ENCODE peak calls at places on chromosomes 11 and 22, in nine cellular contexts. E is CD8-positive, alpha-beta T cell; Y is cardiac muscle cell; H is H9; Z is right lobe of liver; V is progenitor cell of endocrine pancreas; G is foreskin keratinocyte; T is pancreas; R is left ventricle myocardium inferior. J is an unnamed sample.

GRCh38 chr22:37880668-37881440 is 25.2 kb upstream of the MICALL1 start:
- DNase-seq in E (no peak), G (peak; percentile 56), T (no peak), V (no peak), Z (no peak), R (no peak), Y (peak; percentile 56), H (no peak), J (no peak)

GRCh38 chr11:84261707-84262106 is 975.5 kb upstream of the CCDC90B start:
- DNase-seq in V (no peak), H (peak; percentile 36), E (no peak), T (no peak), Z (peak; percentile 47), Y (no peak), R (no peak), G (no peak), J (peak; percentile 24)

GRCh38 chr22:27107824-27108223 is 450.4 kb downstream of the MIAT start:
- DNase-seq in H (no peak), V (no peak), R (peak; percentile 53), Y (peak; percentile 96), T (peak; percentile 83), G (peak; percentile 97), E (no peak), Z (no peak), J (no peak)

GRCh38 chr11:78030429-78031325 is 7.6 kb upstream of the KCTD14 start:
- DNase-seq in E (no peak), V (no peak), H (no peak), Z (peak; percentile 72), Y (peak; percentile 87), R (peak; percentile 55), G (no peak), T (peak; percentile 88), J (peak; percentile 45)

GRCh38 chr11:82233211-82233610 is 500.5 kb downstream of the FAM181B start:
- DNase-seq in H (no peak), Y (no peak), V (no peak), R (no peak), T (no peak), Z (no peak), E (no peak), G (no peak), J (no peak)

GRCh38 chr11:33103836-33104235 is 57.4 kb downstream of the CSTF3 start:
- DNase-seq in Z (no peak), H (no peak), E (no peak), R (no peak), G (no peak), T (no peak), V (no peak), Y (no peak), J (no peak)

GRCh38 chr22:42364641-42365336 is 67.4 kb downstream of the NFAM1 start:
- DNase-seq in R (peak; percentile 27), Z (no peak), H (no peak), V (no peak), Y (peak; percentile 62), G (no peak), T (no peak), E (no peak), J (no peak)

GRCh38 chr11:33930317-33931021 is 38.6 kb upstream of the LMO2 start:
- DNase-seq in H (no peak), T (no peak), E (no peak), G (no peak), R (peak; percentile 17), V (no peak), Y (peak; percentile 89), Z (no peak), J (no peak)

GRCh38 chr11:12464303-12464702 is 86.9 kb downstream of the PARVA start:
- DNase-seq in V (no peak), Y (no peak), H (no peak), Z (no peak), E (no peak), R (no peak), T (no peak), G (no peak), J (no peak)
- TF ChIP-seq CTCF in V (no peak), Y (no peak), H (no peak), Z (no peak), E (no peak), R (no peak), T (no peak), G (no peak), J (no peak)

DNA sequence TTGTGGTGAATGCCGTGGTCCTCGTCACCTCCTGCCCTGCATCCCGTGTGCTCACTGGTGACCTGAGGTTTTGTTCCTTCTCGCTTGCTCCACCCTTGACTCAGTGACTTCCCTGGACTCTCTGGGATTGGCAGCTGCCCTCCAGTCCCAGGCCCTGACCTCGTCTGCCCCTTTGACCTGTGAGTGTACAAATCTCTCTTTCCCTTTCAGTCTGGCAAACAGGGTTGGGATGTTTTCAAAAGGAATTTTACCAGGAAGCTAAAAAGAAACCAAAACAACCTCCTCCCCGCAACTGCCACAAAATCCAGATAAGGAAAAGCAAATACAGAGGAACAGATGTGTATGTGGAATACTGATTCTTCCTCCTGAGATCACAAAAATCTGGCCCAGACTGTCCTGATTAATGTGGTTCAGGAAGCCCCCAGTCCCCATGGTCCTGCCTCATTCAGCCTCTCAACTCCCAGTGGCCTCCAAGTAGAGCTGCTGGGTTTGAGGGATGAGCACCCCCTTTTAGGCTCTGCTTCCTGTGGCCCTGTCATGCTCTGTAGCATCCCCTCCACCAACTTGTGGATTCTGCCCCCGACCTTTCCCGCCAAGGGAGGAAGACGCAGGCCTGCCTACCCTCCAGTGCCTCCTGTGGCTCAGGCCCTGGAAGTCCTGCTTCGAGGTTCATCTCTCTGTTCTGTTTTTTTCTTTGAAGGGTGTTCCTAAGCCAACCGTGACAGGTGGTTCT is 15.2 kb downstream of the ROBO4 start:
- DNase-seq in T (no peak), E (no peak), Z (peak; percentile 81), G (no peak), V (no peak), H (peak; percentile 41), Y (peak; percentile 51), R (no peak), J (no peak)
- TF ChIP-seq CTCF in T (no peak), E (no peak), Z (no peak), G (no peak), V (no peak), H (no peak), Y (no peak), R (no peak), J (no peak)

GRCh38 chr11:63273685-63274084 is 30.3 kb upstream of the SLC22A25 start:
- DNase-seq in E (no peak), G (no peak), H (no peak), T (no peak), V (no peak), R (no peak), Y (no peak), Z (no peak), J (no peak)

GRCh38 chr11:63280920-63281319 is 37.5 kb upstream of the SLC22A25 start:
- DNase-seq in T (no peak), E (no peak), G (no peak), V (no peak), H (no peak), R (no peak), Y (no peak), Z (no peak), J (no peak)

GRCh38 chr11:63282579-63282978 is 39.2 kb upstream of the SLC22A25 start:
- DNase-seq in Z (no peak), G (no peak), E (no peak), V (no peak), H (no peak), Y (no peak), T (no peak), R (no peak), J (no peak)

GRCh38 chr11:63274776-63275175 is 31.4 kb upstream of the SLC22A25 start:
- DNase-seq in H (no peak), R (no peak), Y (no peak), E (no peak), Z (no peak), T (no peak), V (no peak), G (no peak), J (no peak)

GRCh38 chr11:63277345-63277943 is 34.0 kb upstream of the SLC22A25 start:
- DNase-seq in V (no peak), G (no peak), Z (no peak), T (no peak), H (no peak), R (no peak), E (no peak), Y (no peak), J (no peak)
- TF ChIP-seq CTCF in V (no peak), G (peak; percentile 36), Z (peak; percentile 49), T (no peak), H (no peak), R (no peak), E (no peak), Y (no peak), J (no peak)

DNA sequence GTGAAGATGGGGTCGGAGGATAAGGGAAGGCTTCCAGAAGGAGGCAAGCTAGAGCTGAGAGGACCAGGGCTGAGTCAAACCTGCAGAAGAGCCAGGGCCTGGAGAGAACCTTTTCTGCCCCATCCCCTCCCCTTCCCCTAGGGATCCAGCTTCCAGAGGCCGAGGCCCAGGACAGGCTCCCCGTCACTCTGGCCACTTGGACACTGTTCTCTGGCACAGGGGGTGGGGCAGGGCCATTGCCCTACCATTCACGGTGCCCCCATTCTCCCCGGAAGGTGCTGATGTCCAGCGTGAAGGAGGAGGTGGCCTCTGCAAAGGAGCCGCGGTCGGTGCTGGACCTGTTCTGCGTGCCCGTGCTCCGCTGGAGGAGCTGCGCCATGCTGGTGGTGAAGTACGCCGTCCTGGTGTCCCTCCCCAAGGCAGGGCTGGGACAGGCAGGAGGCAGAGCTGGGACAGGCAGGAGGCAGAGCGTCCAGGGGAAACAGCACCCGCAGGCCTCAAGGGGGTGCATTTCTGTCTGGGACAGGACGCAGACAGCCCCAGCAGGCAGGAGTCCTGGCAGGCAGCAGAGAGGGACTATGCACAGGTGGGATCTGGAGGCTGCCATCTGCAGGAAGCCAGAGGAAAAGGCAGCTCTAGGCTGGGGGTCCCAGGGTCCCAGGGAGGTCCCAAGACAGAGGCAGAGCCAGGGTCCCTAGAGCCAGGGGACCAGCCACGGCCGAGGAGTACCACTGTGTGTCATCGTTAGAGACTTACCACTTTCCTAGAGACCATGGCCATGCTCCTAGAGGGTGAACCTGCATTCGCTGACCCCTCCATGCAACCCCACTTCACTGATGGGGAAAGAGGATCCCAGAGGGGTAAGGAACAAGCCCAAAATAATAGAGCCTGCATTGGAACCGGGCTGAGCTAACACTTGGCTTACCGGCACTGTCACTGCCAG is 25.8 kb upstream of the SLC22A12 start:
- DNase-seq in T (no peak), V (no peak), H (peak; percentile 91), G (no peak), Y (no peak), Z (peak; percentile 42), E (no peak), R (no peak), J (no peak)
- TF ChIP-seq CTCF in T (no peak), V (peak; percentile 36), H (peak; percentile 74), G (peak; percentile 22), Y (no peak), Z (no peak), E (no peak), R (no peak), J (peak; percentile 12)

GRCh38 chr22:35231585-35232084 is 25.7 kb upstream of the HMGXB4 start:
- DNase-seq in V (peak; percentile 71), Y (peak; percentile 76), G (peak; percentile 62), H (peak; percentile 86), R (peak; percentile 33), E (peak; percentile 72), Z (peak; percentile 66), T (peak; percentile 82), J (peak; percentile 78)
- TF ChIP-seq CTCF in V (peak; percentile 98), Y (peak; percentile 98), G (peak; percentile 96), H (peak; percentile 99), R (peak; percentile 80), E (peak; percentile 86), Z (peak; percentile 92), T (peak; percentile 93), J (peak; percentile 96)